ENCODE peak calls at places on chromosomes 1 and 21, in eight cellular contexts. One of them, this sample, is unnamed.

GRCh38 chr1:117760069-117760468 is 154.2 kb downstream of the TENT5C start:
- DNase-seq in EL: no peak
- DNase-seq in stimulated activated CD8-positive, alpha-beta memory T cell treated with anti-CD3 and anti-CD28 coated beads, Interleukin-4, amount 100 ng/mL, for 24 hours: no peak
- DNase-seq in amniotic stem cell: no peak
- DNase-seq in kidney tubule cell: peak
- DNase-seq in stimulated activated CD4-positive, alpha-beta T cell treated with anti-CD3 and anti-CD28 coated beads, Interleukin-1b, Interleukin-23, amount 100 ng/mL, for 24 hours: no peak
- DNase-seq in NCI-H146: peak
- DNase-seq in myocyte: no peak
- DNase-seq in this sample: no peak

GRCh38 chr1:227949954-227950734 is 2.4 kb upstream of the WNT9A start:
- DNase-seq in EL: no peak
- DNase-seq in stimulated activated CD8-positive, alpha-beta memory T cell treated with anti-CD3 and anti-CD28 coated beads, Interleukin-4, amount 100 ng/mL, for 24 hours: no peak
- DNase-seq in amniotic stem cell: no peak
- DNase-seq in kidney tubule cell: no peak
- DNase-seq in stimulated activated CD4-positive, alpha-beta T cell treated with anti-CD3 and anti-CD28 coated beads, Interleukin-1b, Interleukin-23, amount 100 ng/mL, for 24 hours: no peak
- DNase-seq in NCI-H146: no peak
- DNase-seq in myocyte: no peak
- DNase-seq in this sample: no peak

GRCh38 chr1:12127206-12127810 is 39.5 kb upstream of the TNFRSF1B start:
- DNase-seq in EL: no peak
- DNase-seq in stimulated activated CD8-positive, alpha-beta memory T cell treated with anti-CD3 and anti-CD28 coated beads, Interleukin-4, amount 100 ng/mL, for 24 hours: no peak
- DNase-seq in amniotic stem cell: no peak
- DNase-seq in kidney tubule cell: no peak
- DNase-seq in stimulated activated CD4-positive, alpha-beta T cell treated with anti-CD3 and anti-CD28 coated beads, Interleukin-1b, Interleukin-23, amount 100 ng/mL, for 24 hours: no peak
- DNase-seq in NCI-H146: no peak
- DNase-seq in myocyte: no peak
- DNase-seq in this sample: no peak

GRCh38 chr21:40516336-40516735 is 330.6 kb downstream of the DSCAM start:
- DNase-seq in EL: no peak
- DNase-seq in stimulated activated CD8-positive, alpha-beta memory T cell treated with anti-CD3 and anti-CD28 coated beads, Interleukin-4, amount 100 ng/mL, for 24 hours: no peak
- DNase-seq in amniotic stem cell: no peak
- DNase-seq in kidney tubule cell: no peak
- DNase-seq in stimulated activated CD4-positive, alpha-beta T cell treated with anti-CD3 and anti-CD28 coated beads, Interleukin-1b, Interleukin-23, amount 100 ng/mL, for 24 hours: no peak
- DNase-seq in NCI-H146: no peak
- DNase-seq in myocyte: no peak
- DNase-seq in this sample: no peak

GRCh38 chr1:174700314-174700713 is 252.6 kb downstream of the GPR52 start:
- DNase-seq in EL: no peak
- DNase-seq in stimulated activated CD8-positive, alpha-beta memory T cell treated with anti-CD3 and anti-CD28 coated beads, Interleukin-4, amount 100 ng/mL, for 24 hours: no peak
- DNase-seq in amniotic stem cell: no peak
- DNase-seq in kidney tubule cell: no peak
- DNase-seq in stimulated activated CD4-positive, alpha-beta T cell treated with anti-CD3 and anti-CD28 coated beads, Interleukin-1b, Interleukin-23, amount 100 ng/mL, for 24 hours: no peak
- DNase-seq in NCI-H146: no peak
- DNase-seq in myocyte: no peak
- DNase-seq in this sample: no peak

GRCh38 chr1:53517821-53518352 is 58.7 kb downstream of the DMRTB1 start:
- DNase-seq in EL: no peak
- DNase-seq in stimulated activated CD8-positive, alpha-beta memory T cell treated with anti-CD3 and anti-CD28 coated beads, Interleukin-4, amount 100 ng/mL, for 24 hours: no peak
- DNase-seq in amniotic stem cell: no peak
- DNase-seq in kidney tubule cell: no peak
- DNase-seq in stimulated activated CD4-positive, alpha-beta T cell treated with anti-CD3 and anti-CD28 coated beads, Interleukin-1b, Interleukin-23, amount 100 ng/mL, for 24 hours: no peak
- DNase-seq in NCI-H146: no peak
- DNase-seq in myocyte: no peak
- DNase-seq in this sample: no peak

GRCh38 chr1:100461222-100461621 is 76.7 kb upstream of the GPR88 start:
- DNase-seq in EL: no peak
- DNase-seq in stimulated activated CD8-positive, alpha-beta memory T cell treated with anti-CD3 and anti-CD28 coated beads, Interleukin-4, amount 100 ng/mL, for 24 hours: no peak
- DNase-seq in amniotic stem cell: no peak
- DNase-seq in kidney tubule cell: no peak
- DNase-seq in stimulated activated CD4-positive, alpha-beta T cell treated with anti-CD3 and anti-CD28 coated beads, Interleukin-1b, Interleukin-23, amount 100 ng/mL, for 24 hours: no peak
- DNase-seq in NCI-H146: peak
- DNase-seq in myocyte: no peak
- DNase-seq in this sample: no peak

GRCh38 chr21:44918581-44919033 is 2.1 kb downstream of the ITGB2 start:
- DNase-seq in EL: no peak
- DNase-seq in stimulated activated CD8-positive, alpha-beta memory T cell treated with anti-CD3 and anti-CD28 coated beads, Interleukin-4, amount 100 ng/mL, for 24 hours: no peak
- DNase-seq in amniotic stem cell: no peak
- DNase-seq in kidney tubule cell: no peak
- DNase-seq in stimulated activated CD4-positive, alpha-beta T cell treated with anti-CD3 and anti-CD28 coated beads, Interleukin-1b, Interleukin-23, amount 100 ng/mL, for 24 hours: no peak
- DNase-seq in NCI-H146: no peak
- DNase-seq in myocyte: no peak
- DNase-seq in this sample: no peak

GRCh38 chr1:156503672-156504055 is 3.1 kb upstream of the MEF2D start:
- DNase-seq in EL: no peak
- DNase-seq in stimulated activated CD8-positive, alpha-beta memory T cell treated with anti-CD3 and anti-CD28 coated beads, Interleukin-4, amount 100 ng/mL, for 24 hours: no peak
- DNase-seq in amniotic stem cell: no peak
- DNase-seq in kidney tubule cell: peak
- DNase-seq in stimulated activated CD4-positive, alpha-beta T cell treated with anti-CD3 and anti-CD28 coated beads, Interleukin-1b, Interleukin-23, amount 100 ng/mL, for 24 hours: no peak
- DNase-seq in NCI-H146: no peak
- DNase-seq in myocyte: no peak
- DNase-seq in this sample: no peak

GRCh38 chr21:44887807-44888580 is 14.5 kb upstream of the PTTG1IP start:
- DNase-seq in EL: no peak
- DNase-seq in stimulated activated CD8-positive, alpha-beta memory T cell treated with anti-CD3 and anti-CD28 coated beads, Interleukin-4, amount 100 ng/mL, for 24 hours: no peak
- DNase-seq in amniotic stem cell: no peak
- DNase-seq in kidney tubule cell: no peak
- DNase-seq in stimulated activated CD4-positive, alpha-beta T cell treated with anti-CD3 and anti-CD28 coated beads, Interleukin-1b, Interleukin-23, amount 100 ng/mL, for 24 hours: no peak
- DNase-seq in NCI-H146: no peak
- DNase-seq in myocyte: no peak
- DNase-seq in this sample: no peak

GRCh38 chr1:155295183-155295941 is 5.9 kb downstream of the PKLR start:
- DNase-seq in EL: no peak
- DNase-seq in stimulated activated CD8-positive, alpha-beta memory T cell treated with anti-CD3 and anti-CD28 coated beads, Interleukin-4, amount 100 ng/mL, for 24 hours: no peak
- DNase-seq in amniotic stem cell: no peak
- DNase-seq in kidney tubule cell: no peak
- DNase-seq in stimulated activated CD4-positive, alpha-beta T cell treated with anti-CD3 and anti-CD28 coated beads, Interleukin-1b, Interleukin-23, amount 100 ng/mL, for 24 hours: no peak
- DNase-seq in NCI-H146: peak
- DNase-seq in myocyte: no peak
- DNase-seq in this sample: no peak

GRCh38 chr21:40053007-40053406 is 185.8 kb downstream of the PCP4 start:
- DNase-seq in EL: no peak
- DNase-seq in stimulated activated CD8-positive, alpha-beta memory T cell treated with anti-CD3 and anti-CD28 coated beads, Interleukin-4, amount 100 ng/mL, for 24 hours: no peak
- DNase-seq in amniotic stem cell: no peak
- DNase-seq in kidney tubule cell: no peak
- DNase-seq in stimulated activated CD4-positive, alpha-beta T cell treated with anti-CD3 and anti-CD28 coated beads, Interleukin-1b, Interleukin-23, amount 100 ng/mL, for 24 hours: no peak
- DNase-seq in NCI-H146: no peak
- DNase-seq in myocyte: no peak
- DNase-seq in this sample: no peak

GRCh38 chr1:16927711-16928485 is 6.2 kb downstream of the CROCC start:
- DNase-seq in EL: no peak
- DNase-seq in stimulated activated CD8-positive, alpha-beta memory T cell treated with anti-CD3 and anti-CD28 coated beads, Interleukin-4, amount 100 ng/mL, for 24 hours: no peak
- DNase-seq in amniotic stem cell: no peak
- DNase-seq in kidney tubule cell: no peak
- DNase-seq in stimulated activated CD4-positive, alpha-beta T cell treated with anti-CD3 and anti-CD28 coated beads, Interleukin-1b, Interleukin-23, amount 100 ng/mL, for 24 hours: no peak
- DNase-seq in NCI-H146: no peak
- DNase-seq in myocyte: no peak
- DNase-seq in this sample: no peak

GRCh38 chr1:208479435-208479834 is 235.3 kb upstream of the PLXNA2 start:
- DNase-seq in EL: no peak
- DNase-seq in stimulated activated CD8-positive, alpha-beta memory T cell treated with anti-CD3 and anti-CD28 coated beads, Interleukin-4, amount 100 ng/mL, for 24 hours: no peak
- DNase-seq in amniotic stem cell: no peak
- DNase-seq in kidney tubule cell: no peak
- DNase-seq in stimulated activated CD4-positive, alpha-beta T cell treated with anti-CD3 and anti-CD28 coated beads, Interleukin-1b, Interleukin-23, amount 100 ng/mL, for 24 hours: no peak
- DNase-seq in NCI-H146: peak
- DNase-seq in myocyte: no peak
- DNase-seq in this sample: no peak

GRCh38 chr1:24910751-24911650 is 19.1 kb downstream of the RUNX3 start:
- DNase-seq in EL: no peak
- DNase-seq in stimulated activated CD8-positive, alpha-beta memory T cell treated with anti-CD3 and anti-CD28 coated beads, Interleukin-4, amount 100 ng/mL, for 24 hours: peak
- DNase-seq in amniotic stem cell: no peak
- DNase-seq in kidney tubule cell: no peak
- DNase-seq in stimulated activated CD4-positive, alpha-beta T cell treated with anti-CD3 and anti-CD28 coated beads, Interleukin-1b, Interleukin-23, amount 100 ng/mL, for 24 hours: peak
- DNase-seq in NCI-H146: no peak
- DNase-seq in myocyte: no peak
- DNase-seq in this sample: peak

GRCh38 chr1:43558346-43558841 is 27.7 kb downstream of the PTPRF start:
- DNase-seq in EL: peak
- DNase-seq in stimulated activated CD8-positive, alpha-beta memory T cell treated with anti-CD3 and anti-CD28 coated beads, Interleukin-4, amount 100 ng/mL, for 24 hours: no peak
- DNase-seq in amniotic stem cell: no peak
- DNase-seq in kidney tubule cell: peak
- DNase-seq in stimulated activated CD4-positive, alpha-beta T cell treated with anti-CD3 and anti-CD28 coated beads, Interleukin-1b, Interleukin-23, amount 100 ng/mL, for 24 hours: no peak
- DNase-seq in NCI-H146: no peak
- DNase-seq in myocyte: no peak
- DNase-seq in this sample: no peak

GRCh38 chr21:36183144-36183795 is 26.6 kb downstream of the DOP1B start:
- DNase-seq in EL: peak
- DNase-seq in stimulated activated CD8-positive, alpha-beta memory T cell treated with anti-CD3 and anti-CD28 coated beads, Interleukin-4, amount 100 ng/mL, for 24 hours: no peak
- DNase-seq in amniotic stem cell: no peak
- DNase-seq in kidney tubule cell: no peak
- DNase-seq in stimulated activated CD4-positive, alpha-beta T cell treated with anti-CD3 and anti-CD28 coated beads, Interleukin-1b, Interleukin-23, amount 100 ng/mL, for 24 hours: no peak
- DNase-seq in NCI-H146: no peak
- DNase-seq in myocyte: peak
- DNase-seq in this sample: no peak

GRCh38 chr1:182259229-182259872 is 132.2 kb downstream of the GLUL start:
- DNase-seq in EL: peak
- DNase-seq in stimulated activated CD8-positive, alpha-beta memory T cell treated with anti-CD3 and anti-CD28 coated beads, Interleukin-4, amount 100 ng/mL, for 24 hours: peak
- DNase-seq in amniotic stem cell: no peak
- DNase-seq in kidney tubule cell: peak
- DNase-seq in stimulated activated CD4-positive, alpha-beta T cell treated with anti-CD3 and anti-CD28 coated beads, Interleukin-1b, Interleukin-23, amount 100 ng/mL, for 24 hours: peak
- DNase-seq in NCI-H146: no peak
- DNase-seq in myocyte: peak
- DNase-seq in this sample: no peak

GRCh38 chr1:156074661-156075060 is 7.6 kb downstream of the MEX3A start:
- DNase-seq in EL: no peak
- DNase-seq in stimulated activated CD8-positive, alpha-beta memory T cell treated with anti-CD3 and anti-CD28 coated beads, Interleukin-4, amount 100 ng/mL, for 24 hours: no peak
- DNase-seq in amniotic stem cell: no peak
- DNase-seq in kidney tubule cell: no peak
- DNase-seq in stimulated activated CD4-positive, alpha-beta T cell treated with anti-CD3 and anti-CD28 coated beads, Interleukin-1b, Interleukin-23, amount 100 ng/mL, for 24 hours: no peak
- DNase-seq in NCI-H146: no peak
- DNase-seq in myocyte: no peak
- DNase-seq in this sample: no peak

GRCh38 chr21:35649186-35649585 is 411.1 kb downstream of the SETD4 start:
- DNase-seq in EL: peak
- DNase-seq in stimulated activated CD8-positive, alpha-beta memory T cell treated with anti-CD3 and anti-CD28 coated beads, Interleukin-4, amount 100 ng/mL, for 24 hours: no peak
- DNase-seq in amniotic stem cell: peak
- DNase-seq in kidney tubule cell: peak
- DNase-seq in stimulated activated CD4-positive, alpha-beta T cell treated with anti-CD3 and anti-CD28 coated beads, Interleukin-1b, Interleukin-23, amount 100 ng/mL, for 24 hours: no peak
- DNase-seq in NCI-H146: peak
- DNase-seq in myocyte: peak
- DNase-seq in this sample: no peak

GRCh38 chr21:35543746-35544145 is 494.6 kb upstream of the RUNX1 start:
- DNase-seq in EL: no peak
- DNase-seq in stimulated activated CD8-positive, alpha-beta memory T cell treated with anti-CD3 and anti-CD28 coated beads, Interleukin-4, amount 100 ng/mL, for 24 hours: no peak
- DNase-seq in amniotic stem cell: no peak
- DNase-seq in kidney tubule cell: no peak
- DNase-seq in stimulated activated CD4-positive, alpha-beta T cell treated with anti-CD3 and anti-CD28 coated beads, Interleukin-1b, Interleukin-23, amount 100 ng/mL, for 24 hours: no peak
- DNase-seq in NCI-H146: no peak
- DNase-seq in myocyte: no peak
- DNase-seq in this sample: no peak

GRCh38 chr1:245735831-245736530 is 581.2 kb downstream of the KIF26B start:
- DNase-seq in EL: no peak
- DNase-seq in stimulated activated CD8-positive, alpha-beta memory T cell treated with anti-CD3 and anti-CD28 coated beads, Interleukin-4, amount 100 ng/mL, for 24 hours: no peak
- DNase-seq in amniotic stem cell: no peak
- DNase-seq in kidney tubule cell: no peak
- DNase-seq in stimulated activated CD4-positive, alpha-beta T cell treated with anti-CD3 and anti-CD28 coated beads, Interleukin-1b, Interleukin-23, amount 100 ng/mL, for 24 hours: no peak
- DNase-seq in NCI-H146: no peak
- DNase-seq in myocyte: no peak
- DNase-seq in this sample: no peak

This sample was measured in non-pigmented ciliary epithelial cell.